ENCODE peak calls at places on chromosomes 7 and 10, in eight cellular contexts. R, S, P, F, N, Q, K and C are unnamed samples.

GRCh38 chr7:115476666-115477065 is 553.9 kb downstream of the TFEC start:
- DNase-seq in P (no peak), K (no peak), F (no peak), S (no peak), N (no peak), R (no peak), Q (peak), C (no peak)

GRCh38 chr10:91316486-91316885 is 93.7 kb upstream of the HECTD2 start:
- DNase-seq in K (no peak), R (no peak), Q (no peak), N (no peak), P (no peak), S (no peak), F (no peak), C (no peak)

GRCh38 chr7:94450044-94450697 is 55.5 kb downstream of the COL1A2 start:
- DNase-seq in R (no peak), Q (no peak), S (no peak), N (no peak), P (no peak), F (no peak), K (no peak), C (no peak)

GRCh38 chr10:120369831-120370230 is 87.2 kb upstream of the PLPP4 start:
- DNase-seq in N (no peak), S (no peak), F (no peak), R (no peak), P (no peak), Q (no peak), K (no peak), C (no peak)

GRCh38 chr7:28641752-28642546 is 229.6 kb downstream of the CREB5 start:
- DNase-seq in P (no peak), S (no peak), F (no peak), R (no peak), K (no peak), N (no peak), Q (no peak), C (no peak)

GRCh38 chr10:124155781-124156401 is 62.5 kb upstream of the CHST15 start:
- DNase-seq in S (no peak), R (no peak), P (no peak), N (no peak), K (no peak), Q (no peak), F (no peak), C (no peak)

GRCh38 chr7:157476654-157477549 is 140.1 kb downstream of the DNAJB6 start:
- DNase-seq in P (no peak), S (no peak), R (no peak), N (no peak), Q (no peak), F (no peak), K (no peak), C (no peak)

GRCh38 chr7:142796501-142797341 is 26.0 kb downstream of the PRSS2 start:
- DNase-seq in R (no peak), F (no peak), K (no peak), N (peak), P (no peak), Q (peak), S (no peak), C (no peak)

GRCh38 chr7:7562736-7563135 is 3.9 kb upstream of the MIOS start:
- DNase-seq in S (no peak), K (no peak), R (no peak), P (no peak), N (no peak), F (no peak), Q (no peak), C (no peak)

GRCh38 chr10:34711500-34711899 is 103.6 kb downstream of the PARD3 start:
- DNase-seq in R (no peak), F (no peak), N (no peak), S (no peak), K (no peak), P (no peak), Q (no peak), C (no peak)

GRCh38 chr10:130023454-130024230 is 59.6 kb upstream of the EBF3 start:
- DNase-seq in Q (no peak), F (no peak), P (no peak), K (no peak), S (no peak), N (no peak), R (no peak), C (no peak)

GRCh38 chr10:6034371-6034770 is 27.8 kb downstream of the IL2RA start:
- DNase-seq in P (no peak), N (no peak), Q (no peak), S (no peak), R (no peak), F (no peak), K (no peak), C (no peak)

GRCh38 chr7:93435791-93436190 is 138.7 kb downstream of the CALCR start:
- DNase-seq in R (no peak), S (no peak), Q (no peak), N (no peak), P (no peak), F (no peak), K (no peak), C (no peak)

GRCh38 chr10:23203369-23204325 is 11.5 kb downstream of the PTF1A start:
- DNase-seq in R (no peak), K (no peak), N (no peak), S (no peak), P (no peak), Q (no peak), F (no peak), C (no peak)

GRCh38 chr7:33421384-33421783 is 292.0 kb downstream of the BBS9 start:
- DNase-seq in Q (no peak), F (no peak), N (no peak), S (no peak), K (no peak), R (no peak), P (no peak), C (no peak)

GRCh38 chr7:13421779-13422178 is 567.7 kb downstream of the ETV1 start:
- DNase-seq in R (no peak), K (no peak), Q (no peak), P (no peak), N (no peak), F (no peak), S (no peak), C (no peak)

GRCh38 chr7:158245724-158246041 is 341.9 kb downstream of the PTPRN2 start:
- DNase-seq in N (no peak), S (no peak), P (no peak), Q (no peak), K (no peak), F (no peak), R (no peak), C (no peak)

GRCh38 chr10:96089670-96090462 is 40.2 kb upstream of the ZNF518A start:
- DNase-seq in P (peak), S (peak), R (peak), N (peak), Q (peak), F (peak), K (peak), C (peak)

GRCh38 chr10:406976-407375 is 271.7 kb downstream of the ZMYND11 start:
- DNase-seq in F (no peak), N (no peak), K (no peak), Q (no peak), R (no peak), P (no peak), S (no peak), C (no peak)

GRCh38 chr10:11823122-11823988 is at the start of gene PROSER2:
- DNase-seq in N (peak), Q (peak), S (no peak), K (peak), F (no peak), R (peak), P (peak), C (peak)

GRCh38 chr7:27147211-27148030 is at the start of gene HOXA6:
- DNase-seq in K (no peak), Q (peak), P (no peak), R (no peak), F (no peak), N (peak), S (no peak), C (no peak)

GRCh38 chr7:63077841-63078240 is 920.8 kb upstream of the ZNF722 start:
- DNase-seq in F (no peak), R (no peak), P (no peak), S (no peak), K (no peak), N (no peak), Q (no peak), C (no peak)

GRCh38 chr10:86663576-86664369 is 4.5 kb upstream of the LDB3 start:
- DNase-seq in S (no peak), K (no peak), F (no peak), N (no peak), Q (no peak), P (no peak), R (no peak), C (no peak)

GRCh38 chr10:37572206-37572605 is 285.2 kb downstream of the ZNF248 start:
- DNase-seq in P (no peak), N (no peak), F (no peak), S (no peak), Q (no peak), R (no peak), K (no peak), C (no peak)

GRCh38 chr7:2087744-2088143 is 145.0 kb downstream of the MAD1L1 start:
- DNase-seq in K (no peak), N (no peak), F (no peak), P (no peak), R (no peak), Q (no peak), S (no peak), C (no peak)

GRCh38 chr10:34607894-34608293 is 207.2 kb downstream of the PARD3 start:
- DNase-seq in Q (peak), R (no peak), F (no peak), N (no peak), S (no peak), K (no peak), P (no peak), C (no peak)

GRCh38 chr10:29554660-29555059 is 80.1 kb downstream of the SVIL start:
- DNase-seq in S (no peak), N (no peak), P (no peak), K (no peak), F (no peak), Q (peak), R (no peak), C (no peak)

GRCh38 chr10:122019414-122019975 is 30.5 kb downstream of the TACC2 start:
- DNase-seq in P (no peak), F (no peak), K (no peak), R (no peak), S (no peak), N (no peak), Q (peak), C (no peak)

GRCh38 chr10:80544316-80544953 is 6.7 kb downstream of the SH2D4B start:
- DNase-seq in P (no peak), S (no peak), F (no peak), N (no peak), R (no peak), K (no peak), Q (no peak), C (no peak)

GRCh38 chr10:24882047-24882698 is 70.2 kb downstream of the PRTFDC1 start:
- DNase-seq in N (no peak), R (no peak), Q (no peak), K (no peak), S (no peak), P (no peak), F (peak), C (no peak)

GRCh38 chr10:42875792-42876191 is 93.2 kb downstream of the BMS1 start:
- DNase-seq in S (no peak), N (peak), K (no peak), F (no peak), P (no peak), Q (no peak), R (no peak), C (no peak)

GRCh38 chr7:112770051-112770450 is 20.1 kb downstream of the TMEM168 start:
- DNase-seq in R (no peak), F (no peak), S (no peak), P (no peak), K (no peak), Q (no peak), N (no peak), C (no peak)

GRCh38 chr10:74008212-74008731 is 10.4 kb downstream of the VCL start:
- DNase-seq in R (no peak), F (no peak), S (no peak), P (no peak), Q (no peak), N (peak), K (no peak), C (no peak)

GRCh38 chr7:763762-764161 is 36.7 kb upstream of the PRKAR1B start:
- DNase-seq in P (no peak), F (no peak), S (no peak), R (no peak), K (no peak), Q (no peak), N (no peak), C (no peak)

GRCh38 chr10:57867226-57867625 is 400.5 kb downstream of the IPMK start:
- DNase-seq in Q (no peak), N (no peak), K (no peak), F (no peak), S (no peak), P (no peak), R (no peak), C (no peak)

DNA sequence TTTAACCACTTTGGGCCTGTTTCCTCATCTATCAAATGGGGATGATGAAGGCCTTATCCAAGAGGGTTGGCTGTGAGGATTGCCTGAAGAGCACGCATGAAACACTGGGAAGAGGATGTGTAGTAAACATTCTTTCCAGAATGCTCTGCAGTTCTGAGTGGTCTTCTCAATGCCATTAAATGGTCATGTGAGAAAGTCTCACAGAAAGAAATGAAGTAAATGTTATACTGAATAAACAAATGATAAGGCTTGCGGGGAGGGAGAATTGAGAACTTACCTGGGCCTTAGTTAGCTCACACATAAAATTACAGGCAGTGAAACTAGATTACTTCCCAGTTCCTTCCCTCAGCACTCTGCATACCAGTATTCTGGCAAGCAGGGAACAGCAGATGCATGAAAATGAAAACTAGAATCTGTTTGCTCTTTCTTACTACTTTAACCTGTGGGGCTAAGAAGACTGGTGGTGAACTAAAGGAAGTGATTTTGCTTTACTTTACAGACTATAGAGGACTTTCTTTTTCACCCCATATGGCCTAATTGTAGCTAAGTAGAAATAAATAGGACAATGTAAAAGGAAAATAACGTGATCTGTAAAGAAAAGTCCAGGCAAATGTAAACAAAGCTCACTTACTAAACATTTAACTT is 135.3 kb upstream of the CCDC6 start:
- DNase-seq in Q (no peak), K (no peak), N (no peak), S (no peak), F (no peak), R (no peak), P (no peak), C (no peak)
- TF ChIP-seq REST in Q (no peak), K (no peak), N (no peak), S (no peak), F (no peak), R (no peak), P (no peak), C (no peak)

GRCh38 chr10:32388258-32389027 is 41.5 kb upstream of the EPC1 start:
- DNase-seq in R (no peak), Q (no peak), F (no peak), K (no peak), N (no peak), P (no peak), S (no peak), C (no peak)

GRCh38 chr10:32381165-32381564 is 34.2 kb upstream of the EPC1 start:
- DNase-seq in Q (no peak), F (no peak), P (no peak), K (no peak), S (no peak), R (no peak), N (no peak), C (no peak)

GRCh38 chr10:32384185-32384584 is 37.2 kb upstream of the EPC1 start:
- DNase-seq in N (no peak), Q (no peak), S (no peak), R (no peak), F (no peak), K (no peak), P (no peak), C (no peak)

GRCh38 chr10:32386623-32387022 is 39.7 kb upstream of the EPC1 start:
- DNase-seq in S (no peak), Q (no peak), R (no peak), P (no peak), F (no peak), K (no peak), N (no peak), C (no peak)
- TF ChIP-seq REST in S (no peak), Q (no peak), R (no peak), P (no peak), F (no peak), K (no peak), N (no peak), C (no peak)

GRCh38 chr10:132711618-132712051 is 74.3 kb downstream of the NKX6-2 start:
- DNase-seq in S (no peak), P (no peak), F (no peak), Q (no peak), K (no peak), R (no peak), N (no peak), C (no peak)
- TF ChIP-seq REST in S (no peak), P (no peak), F (no peak), Q (no peak), K (no peak), R (no peak), N (no peak), C (no peak)

DNA sequence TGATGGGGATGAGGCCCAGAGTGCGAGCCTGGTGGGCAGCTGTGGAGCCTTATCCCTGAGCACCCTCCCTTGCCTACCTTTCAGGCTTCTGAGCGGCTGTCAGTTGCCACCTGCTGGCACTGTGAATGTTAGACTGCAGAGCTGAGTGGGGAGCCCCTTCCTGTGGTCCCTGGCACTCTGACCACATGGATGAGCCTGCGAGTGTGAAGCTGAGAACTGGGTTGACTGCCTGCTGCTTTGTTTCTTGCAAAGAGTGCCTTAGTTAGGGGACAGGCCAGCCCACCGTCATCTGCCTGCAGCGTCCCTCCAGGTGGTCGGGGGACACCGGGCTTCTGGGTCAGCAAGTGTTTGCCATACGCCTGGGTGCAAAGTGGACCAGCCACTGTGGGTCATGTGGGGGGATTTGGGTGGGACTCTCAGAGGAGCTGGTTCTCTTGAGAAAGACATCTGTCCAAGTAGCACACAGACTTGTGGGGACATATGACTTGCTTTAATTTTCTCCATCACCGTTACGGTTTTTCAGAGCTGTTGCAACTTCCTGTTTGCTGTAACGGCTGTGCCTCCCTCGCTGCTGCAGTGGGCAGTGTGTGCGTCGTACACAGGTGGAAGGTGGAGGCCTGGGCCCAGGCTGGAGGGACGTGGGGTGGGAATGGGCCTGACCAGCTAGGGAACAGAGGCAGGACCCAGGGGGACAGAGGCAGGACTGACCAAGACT is 13.7 kb downstream of the INPP5A start:
- DNase-seq in F (no peak), R (no peak), Q (no peak), P (no peak), N (peak), K (peak), S (no peak), C (no peak)
- TF ChIP-seq REST in F (no peak), R (no peak), Q (no peak), P (no peak), N (no peak), K (peak), S (no peak), C (no peak)

DNA sequence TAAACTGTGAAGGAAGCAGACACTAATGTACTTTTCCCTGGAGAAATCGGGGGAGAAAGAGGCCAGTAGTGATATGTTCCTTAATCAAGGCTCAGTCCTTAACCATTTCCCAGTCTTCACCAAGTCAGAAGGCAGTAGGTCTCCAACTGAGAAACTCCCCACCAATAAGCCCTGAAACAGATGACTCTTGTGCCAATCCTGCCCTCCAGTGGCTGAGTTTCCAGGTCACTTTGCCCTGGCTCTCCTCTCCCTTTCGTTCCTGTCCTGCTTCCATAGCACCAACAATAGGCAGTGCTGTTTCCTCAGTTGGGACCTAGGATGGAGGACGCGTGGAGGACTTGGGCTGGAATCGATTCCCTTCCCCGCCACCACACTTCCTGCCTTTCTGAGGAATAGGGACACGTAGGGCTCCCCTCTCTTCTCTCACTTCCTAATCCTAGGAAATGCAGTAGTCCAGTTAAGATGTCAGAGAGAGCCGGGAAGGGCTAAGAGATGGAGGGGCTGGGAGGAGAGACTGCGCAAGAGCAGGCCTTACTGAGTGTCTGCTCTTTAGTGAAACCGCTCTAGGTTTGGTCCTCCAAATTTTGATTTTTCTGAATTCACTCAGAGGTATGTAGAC is 23.4 kb downstream of the ATOH7 start:
- DNase-seq in F (peak), R (peak), Q (peak), N (peak), P (peak), S (no peak), K (peak), C (peak)
- TF ChIP-seq REST in F (no peak), R (no peak), Q (peak), N (no peak), P (no peak), S (no peak), K (no peak), C (no peak)

GRCh38 chr7:155360495-155361362 is 63.1 kb downstream of the INSIG1 start:
- DNase-seq in F (no peak), P (no peak), N (no peak), S (no peak), Q (no peak), R (no peak), K (no peak), C (no peak)
- TF ChIP-seq REST in F (no peak), P (no peak), N (no peak), S (no peak), Q (no peak), R (no peak), K (no peak), C (no peak)

GRCh38 chr7:3453398-3453797 is 152.3 kb downstream of the SDK1 start:
- DNase-seq in P (no peak), Q (peak), K (no peak), S (no peak), R (no peak), N (no peak), F (no peak), C (no peak)
- TF ChIP-seq REST in P (no peak), Q (no peak), K (no peak), S (no peak), R (no peak), N (no peak), F (no peak), C (no peak)